ENCODE peak calls at places on chromosomes 16 and 17, in seven cellular contexts. A, M, T, Y, D, E and L are unnamed samples.

GRCh38 chr17:40358323-40359038 is 6.1 kb downstream of the GJD3 start:
- DNase-seq in A (peak), T (peak), M (peak), E (peak), D (peak), Y (peak), L (peak)

GRCh38 chr16:30054959-30055553 is 10.5 kb upstream of the ALDOA start:
- DNase-seq in E (no peak), D (no peak), A (peak), T (no peak), M (no peak), Y (no peak), L (no peak)

GRCh38 chr16:56647641-56648431 is 3.9 kb upstream of the MT1B start:
- DNase-seq in T (no peak), Y (no peak), M (no peak), E (no peak), A (no peak), D (no peak), L (no peak)

GRCh38 chr17:75289832-75290337 is 652 bp upstream of the SLC25A19 start:
- DNase-seq in T (peak), A (peak), E (peak), D (peak), M (peak), Y (no peak), L (no peak)

GRCh38 chr16:49658491-49658890 is 197.4 kb downstream of the ZNF423 start:
- DNase-seq in Y (no peak), A (no peak), T (no peak), E (peak), D (no peak), M (no peak), L (no peak)

GRCh38 chr17:81615401-81615930 is 21.4 kb downstream of the NPLOC4 start:
- DNase-seq in A (peak), M (no peak), Y (no peak), D (no peak), T (no peak), E (no peak), L (no peak)

GRCh38 chr16:26051078-26051477 is 359.3 kb downstream of the HS3ST4 start:
- DNase-seq in A (no peak), E (no peak), Y (no peak), D (no peak), T (no peak), M (no peak), L (no peak)

GRCh38 chr16:24178496-24178895 is 77.6 kb upstream of the CACNG3 start:
- DNase-seq in M (no peak), D (no peak), Y (no peak), A (no peak), E (no peak), T (no peak), L (peak)

GRCh38 chr17:22278302-22279275 is 586.3 kb downstream of the KCNJ18 start:
- DNase-seq in D (no peak), T (no peak), Y (no peak), M (no peak), E (no peak), A (no peak), L (no peak)

GRCh38 chr17:15966183-15966878 is 21.4 kb downstream of the ADORA2B start:
- DNase-seq in D (no peak), M (no peak), E (no peak), A (peak), Y (no peak), T (peak), L (no peak)

GRCh38 chr16:87496101-87496801 is 3.4 kb upstream of the ZCCHC14 start:
- DNase-seq in Y (no peak), E (no peak), D (no peak), T (no peak), A (no peak), M (no peak), L (no peak)

GRCh38 chr17:67441052-67441738 is 64.1 kb downstream of the PITPNC1 start:
- DNase-seq in M (no peak), T (peak), A (no peak), E (no peak), D (peak), Y (peak), L (no peak)

GRCh38 chr17:58120195-58120822 is 27.9 kb upstream of the OR4D1 start:
- DNase-seq in M (peak), A (no peak), Y (peak), E (no peak), T (peak), D (peak), L (peak)

GRCh38 chr17:58759522-58759921 is 3.9 kb downstream of the PPM1E start:
- DNase-seq in A (no peak), M (no peak), E (no peak), D (no peak), T (no peak), Y (no peak), L (no peak)

GRCh38 chr17:63361182-63361581 is 84.9 kb downstream of the CYB561 start:
- DNase-seq in Y (no peak), M (no peak), T (no peak), E (no peak), A (no peak), D (no peak), L (no peak)

GRCh38 chr17:4598776-4599504 is 14.6 kb downstream of the SMTNL2 start:
- DNase-seq in A (no peak), M (peak), T (no peak), Y (no peak), E (peak), D (no peak), L (no peak)

GRCh38 chr16:83285921-83286320 is 521.9 kb upstream of the HSBP1 start:
- DNase-seq in A (no peak), T (no peak), E (no peak), M (no peak), Y (no peak), D (no peak), L (no peak)

GRCh38 chr17:50043290-50044148 is 12.4 kb upstream of the ITGA3 start:
- DNase-seq in Y (peak), D (no peak), A (no peak), M (no peak), E (peak), T (peak), L (no peak)

GRCh38 chr17:57327176-57327970 is 71.0 kb downstream of the MSI2 start:
- DNase-seq in T (no peak), A (no peak), Y (no peak), D (no peak), M (no peak), E (no peak), L (no peak)

GRCh38 chr17:71502443-71502842 is 618.4 kb upstream of the SOX9 start:
- DNase-seq in M (no peak), T (peak), Y (peak), A (no peak), E (no peak), D (peak), L (no peak)

GRCh38 chr16:72989203-72989991 is 58.5 kb downstream of the ZFHX3 start:
- DNase-seq in T (peak), D (peak), A (no peak), E (no peak), Y (peak), M (peak), L (no peak)

GRCh38 chr16:77805403-77805802 is 17.0 kb downstream of the VAT1L start:
- DNase-seq in T (no peak), M (no peak), D (no peak), Y (no peak), A (no peak), E (peak), L (no peak)

GRCh38 chr17:76427457-76428231 is 25.3 kb downstream of the UBE2O start:
- DNase-seq in M (no peak), E (no peak), A (no peak), D (peak), T (peak), Y (peak), L (no peak)

GRCh38 chr17:64092952-64093451 is 36.9 kb downstream of the ERN1 start:
- DNase-seq in M (no peak), E (no peak), Y (no peak), T (no peak), D (no peak), A (no peak), L (no peak)

GRCh38 chr17:10737168-10737622 is 7.4 kb upstream of the TMEM220 start:
- DNase-seq in M (peak), E (peak), A (peak), Y (peak), T (peak), D (peak), L (no peak)

GRCh38 chr17:56708220-56708567 is 114.7 kb downstream of the NOG start:
- DNase-seq in D (no peak), Y (peak), T (peak), E (no peak), M (no peak), A (no peak), L (no peak)

GRCh38 chr17:2030779-2031163 is 818 bp downstream of the DPH1 start:
- DNase-seq in T (no peak), E (no peak), D (no peak), A (no peak), Y (no peak), M (no peak), L (no peak)
- TF ChIP-seq CTCF in T (peak), E (peak), D (peak), A (peak), Y (peak), M (peak), L (peak)

DNA sequence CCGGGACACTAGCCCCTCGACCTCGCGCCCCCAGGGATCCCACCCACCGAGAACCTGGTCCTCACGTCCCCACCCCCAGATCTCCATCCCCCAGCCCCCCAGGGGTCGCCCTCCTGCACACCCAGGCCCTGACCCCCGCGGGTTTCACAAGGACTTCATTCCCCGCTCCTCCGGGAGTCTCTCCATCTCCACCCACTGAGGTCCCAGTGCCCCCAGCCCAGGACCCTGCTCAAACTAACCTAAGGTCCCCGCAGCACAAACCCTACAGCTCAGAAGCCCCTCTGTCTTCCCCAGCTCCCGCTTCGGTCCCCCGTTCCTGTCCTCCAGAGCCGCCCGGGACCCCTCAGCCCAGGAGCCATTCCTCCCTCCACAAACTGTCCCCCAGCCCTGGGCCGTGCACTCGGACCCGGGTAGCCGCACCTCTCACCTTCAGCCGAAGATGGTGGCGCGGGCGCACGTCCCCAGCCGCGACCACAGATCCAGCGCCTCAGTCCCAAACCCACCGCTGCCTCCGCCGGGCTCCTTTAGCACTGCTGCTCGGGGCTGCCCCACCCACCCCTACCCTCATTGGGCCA is at the start of gene MYH10:
- DNase-seq in D (no peak), A (peak), M (no peak), E (no peak), Y (no peak), T (no peak), L (no peak)
- TF ChIP-seq CTCF in D (no peak), A (peak), M (peak), E (no peak), Y (no peak), T (peak), L (peak)

GRCh38 chr16:69330286-69331109 is at the start of gene PDF:
- DNase-seq in A (peak), M (peak), E (peak), Y (peak), T (peak), D (peak), L (peak)
- TF ChIP-seq CTCF in A (no peak), M (peak), E (no peak), Y (no peak), T (no peak), D (no peak), L (no peak)

GRCh38 chr17:55409030-55409800 is 12.4 kb downstream of the MMD start:
- DNase-seq in D (no peak), E (no peak), M (no peak), T (no peak), A (no peak), Y (no peak), L (no peak)
- TF ChIP-seq CTCF in D (no peak), E (no peak), M (no peak), T (no peak), A (no peak), Y (no peak), L (no peak)

DNA sequence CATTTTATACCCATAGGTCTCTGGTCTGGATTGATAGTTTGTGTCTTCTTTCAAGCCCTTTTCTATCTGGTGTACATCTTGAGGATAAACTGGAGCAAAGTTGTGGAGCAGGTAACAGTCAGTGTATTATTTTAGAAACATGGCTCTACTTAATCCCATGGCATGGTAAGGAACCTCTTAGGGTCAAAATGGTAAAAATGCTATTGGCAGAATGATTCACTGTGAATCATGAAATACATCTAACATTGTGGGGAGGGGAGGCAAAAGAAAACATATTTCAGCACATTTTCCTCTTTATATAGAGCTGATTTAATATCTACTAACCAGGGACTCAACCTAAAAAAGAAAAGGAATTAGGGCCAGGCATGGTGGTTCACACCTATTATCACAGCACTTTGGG is 17.9 kb upstream of the ALDH3A2 start:
- DNase-seq in T (peak), E (no peak), M (no peak), Y (no peak), D (no peak), A (no peak), L (no peak)
- TF ChIP-seq CTCF in T (no peak), E (no peak), M (no peak), Y (no peak), D (no peak), A (no peak), L (no peak)

DNA sequence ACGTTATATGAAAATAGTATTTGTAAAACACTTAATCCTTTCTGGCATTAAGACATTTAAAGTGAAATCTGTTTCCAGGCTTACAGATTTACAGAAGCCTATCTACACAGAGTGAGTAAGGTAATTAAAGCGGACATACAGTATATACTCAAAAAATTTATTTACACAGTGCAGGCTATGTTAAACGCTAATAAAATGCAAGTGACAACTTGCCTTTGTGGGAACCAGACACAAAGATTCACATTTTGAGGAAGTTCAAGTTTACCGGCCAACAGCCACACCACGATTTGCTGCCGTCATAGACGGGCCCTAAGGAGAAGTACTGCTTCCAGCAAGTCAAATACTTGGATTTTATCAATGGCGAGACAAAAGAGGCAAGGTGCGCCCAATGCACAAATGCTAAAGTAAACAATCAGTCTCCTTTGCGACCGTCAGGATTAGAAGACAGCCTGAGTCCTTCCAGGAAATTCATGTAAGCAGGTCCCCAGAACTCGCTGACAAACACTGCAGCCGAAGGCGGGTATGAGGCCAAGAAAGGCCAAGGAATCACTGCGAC is 799 bp downstream of the VPS35 start:
- DNase-seq in E (peak), M (peak), T (peak), D (peak), A (peak), Y (peak), L (no peak)
- TF ChIP-seq CTCF in E (no peak), M (no peak), T (no peak), D (no peak), A (no peak), Y (no peak), L (no peak)

GRCh38 chr17:41962768-41963434 is 3.7 kb upstream of the CNP start:
- DNase-seq in A (peak), M (peak), T (peak), Y (peak), E (peak), D (peak), L (no peak)
- TF ChIP-seq CTCF in A (peak), M (peak), T (peak), Y (peak), E (peak), D (peak), L (peak)

GRCh38 chr16:85661131-85662035 is 27.4 kb downstream of the GINS2 start:
- DNase-seq in D (no peak), E (no peak), Y (no peak), A (peak), T (no peak), M (no peak), L (no peak)
- TF ChIP-seq CTCF in D (no peak), E (no peak), Y (no peak), A (no peak), T (no peak), M (no peak), L (no peak)